ENCODE peak calls at places on chromosomes 16 and 17, in five cellular contexts. One of them, this sample, is unnamed.

GRCh38 chr16:83887088-83887487 is 11.8 kb upstream of the MLYCD start:
- DNase-seq in neuronal stem cell: no peak
- DNase-seq in IMR-90: no peak
- DNase-seq in H9: no peak
- DNase-seq in mesendoderm: no peak
- DNase-seq in this sample: no peak

GRCh38 chr17:72878975-72879660 is 213.4 kb downstream of the SLC39A11 start:
- DNase-seq in IMR-90: no peak
- DNase-seq in mesendoderm: peak; percentile 57
- DNase-seq in neuronal stem cell: no peak
- DNase-seq in H9: no peak
- DNase-seq in this sample: no peak

GRCh38 chr17:35252646-35253045 is 9.8 kb downstream of the SLFN5 start:
- DNase-seq in neuronal stem cell: no peak
- DNase-seq in H9: no peak
- DNase-seq in IMR-90: no peak
- DNase-seq in mesendoderm: no peak
- DNase-seq in this sample: no peak

GRCh38 chr17:7173687-7174602 is 5.2 kb downstream of the ASGR1 start:
- DNase-seq in neuronal stem cell: peak; percentile 67
- DNase-seq in mesendoderm: peak; percentile 93
- DNase-seq in IMR-90: no peak
- DNase-seq in H9: peak; percentile 96
- DNase-seq in this sample: peak; percentile 72

GRCh38 chr17:70053241-70054234 is 21.5 kb upstream of the KCNJ16 start:
- DNase-seq in mesendoderm: no peak
- DNase-seq in IMR-90: peak; percentile 36
- DNase-seq in H9: no peak
- DNase-seq in neuronal stem cell: no peak
- DNase-seq in this sample: no peak

GRCh38 chr16:12000032-12000431 is 23.5 kb downstream of the SNX29 start:
- DNase-seq in IMR-90: no peak
- DNase-seq in neuronal stem cell: no peak
- DNase-seq in H9: no peak
- DNase-seq in mesendoderm: no peak
- DNase-seq in this sample: no peak

GRCh38 chr16:53754938-53755910 is 51.3 kb downstream of the FTO start:
- DNase-seq in H9: no peak
- DNase-seq in IMR-90: peak; percentile 60
- DNase-seq in neuronal stem cell: no peak
- DNase-seq in mesendoderm: no peak
- DNase-seq in this sample: no peak

GRCh38 chr17:28811594-28812135 is 30.9 kb downstream of the FAM222B start:
- DNase-seq in H9: no peak
- DNase-seq in IMR-90: peak; percentile 21
- DNase-seq in neuronal stem cell: peak; percentile 24
- DNase-seq in mesendoderm: peak; percentile 63
- DNase-seq in this sample: no peak

GRCh38 chr17:31674305-31674704 is 184.7 kb downstream of the COPRS start:
- DNase-seq in mesendoderm: no peak
- DNase-seq in H9: no peak
- DNase-seq in IMR-90: peak; percentile 50
- DNase-seq in neuronal stem cell: no peak
- DNase-seq in this sample: no peak

GRCh38 chr17:74770498-74771318 is 5.4 kb downstream of the NAT9 start:
- DNase-seq in neuronal stem cell: no peak
- DNase-seq in mesendoderm: peak; percentile 77
- DNase-seq in H9: peak; percentile 88
- DNase-seq in IMR-90: peak; percentile 24
- DNase-seq in this sample: peak; percentile 82

GRCh38 chr16:30948956-30949654 is at the start of gene ORAI3:
- DNase-seq in neuronal stem cell: peak; percentile 54
- DNase-seq in mesendoderm: peak; percentile 74
- DNase-seq in H9: peak; percentile 77
- DNase-seq in IMR-90: peak; percentile 44
- DNase-seq in this sample: no peak

GRCh38 chr16:67281536-67282446 is 2.5 kb downstream of the PLEKHG4 start:
- DNase-seq in neuronal stem cell: no peak
- DNase-seq in H9: no peak
- DNase-seq in IMR-90: no peak
- DNase-seq in mesendoderm: no peak
- DNase-seq in this sample: no peak

GRCh38 chr17:1871743-1872142 is 41.9 kb downstream of the RPA1 start:
- DNase-seq in H9: no peak
- DNase-seq in neuronal stem cell: no peak
- DNase-seq in mesendoderm: peak; percentile 13
- DNase-seq in IMR-90: no peak
- DNase-seq in this sample: no peak

GRCh38 chr16:50820225-50820624 is 78.3 kb downstream of the CYLD start:
- DNase-seq in neuronal stem cell: no peak
- DNase-seq in H9: no peak
- DNase-seq in IMR-90: no peak
- DNase-seq in mesendoderm: no peak
- DNase-seq in this sample: no peak
- H3K23ac ChIP-seq in neuronal stem cell: no peak overlapping the region
- H3K23ac ChIP-seq in H9: no peak overlapping the region
- H3K23ac ChIP-seq in IMR-90: no peak overlapping the region
- H3K23ac ChIP-seq in mesendoderm: no peak overlapping the region
- H3K23ac ChIP-seq in this sample: no peak overlapping the region

GRCh38 chr17:77606146-77606864 is 352.2 kb upstream of the TNRC6C start:
- DNase-seq in neuronal stem cell: no peak
- DNase-seq in H9: no peak
- DNase-seq in IMR-90: no peak
- DNase-seq in mesendoderm: no peak
- DNase-seq in this sample: peak; percentile 37
- H3K23ac ChIP-seq in neuronal stem cell: no peak overlapping the region
- H3K23ac ChIP-seq in H9: no peak overlapping the region
- H3K23ac ChIP-seq in IMR-90: no peak overlapping the region
- H3K23ac ChIP-seq in mesendoderm: no peak overlapping the region
- H3K23ac ChIP-seq in this sample: no peak overlapping the region

GRCh38 chr16:48603647-48604376 is 6.2 kb downstream of the N4BP1 start:
- DNase-seq in mesendoderm: no peak
- DNase-seq in IMR-90: no peak
- DNase-seq in neuronal stem cell: no peak
- DNase-seq in H9: no peak
- DNase-seq in this sample: no peak
- H3K23ac ChIP-seq in mesendoderm: no peak overlapping the region
- H3K23ac ChIP-seq in IMR-90: no peak overlapping the region
- H3K23ac ChIP-seq in neuronal stem cell: no peak overlapping the region
- H3K23ac ChIP-seq in H9: no peak overlapping the region
- H3K23ac ChIP-seq in this sample: no peak overlapping the region

DNA sequence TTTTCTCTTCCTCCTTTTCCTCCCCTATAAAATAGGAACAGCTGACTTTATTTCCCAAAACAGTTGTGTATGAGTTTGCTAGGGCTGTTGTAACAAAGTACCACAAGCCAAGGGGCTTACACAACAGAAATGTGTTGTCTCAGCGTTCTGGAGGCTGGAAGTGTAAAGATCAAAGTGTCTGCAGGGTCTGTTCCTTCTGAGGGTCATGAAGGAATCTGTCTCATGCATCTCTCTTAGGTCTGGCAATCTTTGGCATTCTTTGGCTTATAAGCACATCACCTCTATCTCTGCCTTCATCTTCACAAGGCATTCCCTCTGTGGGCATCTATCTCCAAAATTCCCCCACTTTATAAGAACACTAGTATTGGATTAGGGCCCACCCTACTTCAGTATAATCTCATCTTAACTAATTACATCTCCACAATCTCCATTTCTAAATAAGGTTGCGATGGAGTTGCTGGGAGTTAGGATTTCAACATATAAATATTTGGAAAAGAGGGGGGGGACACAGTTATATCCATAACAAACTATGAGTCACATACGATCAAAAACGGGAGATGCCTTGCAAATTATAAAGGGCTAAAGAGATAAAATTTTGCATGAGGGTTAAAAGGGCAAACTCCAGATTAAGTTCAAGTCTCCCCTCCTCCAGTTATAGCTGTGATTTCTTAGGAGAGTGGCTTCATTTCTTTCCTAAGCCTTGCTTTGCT is 109.6 kb downstream of the VAT1L start:
- DNase-seq in mesendoderm: no peak
- DNase-seq in IMR-90: peak; percentile 58
- DNase-seq in neuronal stem cell: no peak
- DNase-seq in H9: no peak
- DNase-seq in this sample: no peak
- H3K23ac ChIP-seq in mesendoderm: no peak overlapping the region
- H3K23ac ChIP-seq in IMR-90: peak overlapping the region; percentile 85
- H3K23ac ChIP-seq in neuronal stem cell: no peak overlapping the region
- H3K23ac ChIP-seq in H9: no peak overlapping the region
- H3K23ac ChIP-seq in this sample: no peak overlapping the region

This sample was measured in H1.